ENCODE peak calls at places on chromosomes 2 and 18, in five cellular contexts. I, N, H, R and U are unnamed samples.

GRCh38 chr2:204078003-204078698 is 141.6 kb downstream of the ICOS start:
- DNase-seq in I (no peak), N (peak; percentile 47), H (no peak), R (no peak), U (peak; percentile 14)

GRCh38 chr2:28093768-28094167 is 203.2 kb downstream of the BABAM2 start:
- DNase-seq in I (no peak), N (no peak), H (no peak), R (no peak), U (no peak)

GRCh38 chr2:98823196-98824166 is 92.5 kb upstream of the MGAT4A start:
- DNase-seq in I (no peak), N (peak; percentile 49), H (no peak), R (no peak), U (peak; percentile 28)

GRCh38 chr2:148122788-148123187 is 101.9 kb downstream of the MBD5 start:
- DNase-seq in I (peak; percentile 69), N (peak; percentile 92), H (no peak), R (no peak), U (peak; percentile 86)

GRCh38 chr2:198695879-198696278 is 761.9 kb downstream of the SATB2 start:
- DNase-seq in I (no peak), N (no peak), H (no peak), R (no peak), U (no peak)

GRCh38 chr18:66724664-66725356 is 120.9 kb upstream of the CDH19 start:
- DNase-seq in I (peak; percentile 43), N (peak; percentile 72), H (no peak), R (peak; percentile 62), U (peak; percentile 56)

GRCh38 chr2:239594772-239595608 is 194.2 kb upstream of the HDAC4 start:
- DNase-seq in I (no peak), N (no peak), H (no peak), R (no peak), U (no peak)

GRCh38 chr2:223549215-223549614 is 52.9 kb downstream of the SCG2 start:
- DNase-seq in I (peak; percentile 99), N (peak; percentile 91), H (no peak), R (no peak), U (peak; percentile 89)

GRCh38 chr2:171985076-171985475 is 14.7 kb upstream of the METAP1D start:
- DNase-seq in I (peak; percentile 32), N (no peak), H (no peak), R (no peak), U (no peak)

GRCh38 chr2:10027931-10028330 is 15.4 kb upstream of the KLF11 start:
- DNase-seq in I (no peak), N (no peak), H (no peak), R (no peak), U (no peak)

GRCh38 chr2:226413498-226414130 is 386.0 kb downstream of the IRS1 start:
- DNase-seq in I (no peak), N (no peak), H (no peak), R (no peak), U (no peak)

GRCh38 chr2:3134026-3134571 is 243.5 kb downstream of the EIPR1 start:
- DNase-seq in I (no peak), N (no peak), H (no peak), R (no peak), U (no peak)

GRCh38 chr2:113309655-113310387 is 31.1 kb upstream of the PAX8 start:
- DNase-seq in I (peak; percentile 31), N (peak; percentile 87), H (no peak), R (no peak), U (peak; percentile 86)

GRCh38 chr2:80396276-80396675 is 91.7 kb upstream of the LRRTM1 start:
- DNase-seq in I (no peak), N (no peak), H (no peak), R (no peak), U (no peak)

GRCh38 chr18:36314754-36315153 is 17.2 kb downstream of the FHOD3 start:
- DNase-seq in I (peak; percentile 95), N (peak; percentile 86), H (no peak), R (no peak), U (peak; percentile 83)

GRCh38 chr2:12032421-12032820 is 286.0 kb downstream of the LPIN1 start:
- DNase-seq in I (no peak), N (no peak), H (no peak), R (no peak), U (no peak)
- TF ChIP-seq CTCF in I (no peak), N (peak; percentile 15), H (no peak), R (no peak), U (peak; percentile 12)

GRCh38 chr2:74854401-74854800 is 20.5 kb downstream of the HK2 start:
- DNase-seq in I (no peak), N (no peak), H (no peak), R (no peak), U (no peak)

GRCh38 chr2:74847075-74847858 is 13.3 kb downstream of the HK2 start:
- DNase-seq in I (no peak), N (peak; percentile 65), H (no peak), R (no peak), U (peak; percentile 83)

GRCh38 chr2:74849228-74849892 is 15.4 kb downstream of the HK2 start:
- DNase-seq in I (peak; percentile 33), N (peak; percentile 85), H (no peak), R (peak; percentile 38), U (peak; percentile 86)

GRCh38 chr2:74846481-74846880 is 12.6 kb downstream of the HK2 start:
- DNase-seq in I (no peak), N (no peak), H (no peak), R (no peak), U (no peak)

DNA sequence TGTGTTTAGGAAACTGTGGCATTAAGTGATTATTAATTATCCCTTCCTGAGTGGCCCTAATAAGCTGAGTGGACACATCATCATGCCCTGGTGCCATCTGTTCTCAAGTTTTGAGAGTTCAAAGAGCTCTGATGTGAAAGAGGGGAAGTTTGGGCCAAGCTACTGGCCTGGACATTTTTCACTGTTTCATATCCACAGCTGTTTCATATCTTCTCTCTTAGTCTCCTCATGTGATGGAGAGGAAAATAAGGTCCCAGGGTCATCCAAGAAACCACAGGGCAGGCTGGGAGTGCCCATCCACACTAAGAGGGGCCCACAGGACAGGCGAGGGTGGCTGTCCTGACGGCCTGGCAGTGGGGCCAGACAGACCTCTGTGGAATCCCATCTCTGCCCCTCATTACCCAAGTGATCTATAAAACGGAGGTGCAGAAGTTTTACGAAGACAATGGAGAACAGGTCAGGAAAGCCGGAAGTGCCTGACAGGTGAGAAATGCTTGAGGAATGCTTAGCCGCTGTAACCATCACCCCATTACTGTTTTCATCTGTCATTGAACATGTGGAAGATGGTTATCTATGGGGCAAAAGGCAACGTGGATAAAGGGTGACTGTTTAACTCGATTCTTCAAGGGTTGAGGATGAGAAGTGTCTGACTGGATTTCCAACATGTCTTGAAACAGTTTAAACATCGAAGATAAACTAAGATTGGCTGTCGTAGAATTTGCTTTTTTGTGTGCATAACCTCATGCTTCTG is 17.1 kb downstream of the HK2 start:
- DNase-seq in I (peak; percentile 83), N (peak; percentile 37), H (no peak), R (no peak), U (peak; percentile 64)
- H3K4me3 ChIP-seq in I (no peak overlapping the region), N (no peak overlapping the region), H (no peak overlapping the region), R (no peak overlapping the region), U (no peak overlapping the region)

GRCh38 chr2:14137643-14138042 is 494.9 kb upstream of the LRATD1 start:
- DNase-seq in I (no peak), N (peak; percentile 22), H (no peak), R (no peak), U (peak; percentile 15)
- TF ChIP-seq CTCF in I (no peak), N (peak; percentile 50), H (no peak), R (peak; percentile 8), U (peak; percentile 42)

DNA sequence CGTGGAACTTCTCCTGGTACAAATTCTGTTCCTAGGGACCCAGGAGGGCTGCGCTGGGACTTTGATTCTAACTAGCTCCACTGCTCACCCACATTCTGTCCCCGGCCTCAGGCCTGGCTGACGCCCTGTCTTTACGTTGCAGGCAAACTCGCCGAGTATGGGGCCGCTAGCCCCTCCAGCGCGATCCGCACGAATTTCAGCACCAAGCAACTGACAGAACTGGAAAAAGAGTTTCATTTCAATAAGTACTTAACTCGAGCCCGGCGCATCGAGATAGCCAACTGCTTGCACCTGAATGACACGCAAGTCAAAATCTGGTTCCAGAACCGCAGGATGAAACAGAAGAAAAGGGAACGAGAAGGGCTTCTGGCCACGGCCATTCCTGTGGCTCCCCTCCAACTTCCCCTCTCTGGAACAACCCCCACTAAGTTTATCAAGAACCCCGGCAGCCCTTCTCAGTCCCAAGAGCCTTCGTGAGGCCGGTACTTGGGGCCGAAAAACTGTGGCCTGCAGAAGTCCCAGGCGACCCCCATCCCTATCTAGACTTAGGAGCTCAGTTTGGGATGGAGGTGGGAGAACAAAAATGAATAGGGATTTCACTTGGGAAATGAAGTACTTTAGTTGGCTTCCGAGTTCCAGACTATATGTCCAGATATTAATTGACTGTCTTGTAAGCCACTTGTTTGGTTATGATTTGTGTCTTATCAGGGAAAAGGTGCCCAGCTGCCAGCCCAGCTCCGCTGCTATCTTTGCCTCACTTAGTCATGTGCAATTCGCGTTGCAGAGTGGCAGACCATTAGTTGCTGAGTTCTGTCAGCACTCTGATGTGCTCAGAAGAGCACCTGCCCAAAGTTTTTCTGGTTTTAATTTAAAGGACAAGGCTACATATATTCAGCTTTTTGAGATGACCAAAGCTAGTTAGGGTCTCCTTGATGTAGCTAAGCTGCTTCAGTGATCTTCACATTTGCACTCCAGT is 1.5 kb downstream of the HOXD1 start:
- DNase-seq in I (no peak), N (no peak), H (no peak), R (no peak), U (no peak)
- H3K4me3 ChIP-seq in I (no peak overlapping the region), N (no peak overlapping the region), H (peak overlapping the region; percentile 50), R (no peak overlapping the region), U (no peak overlapping the region)

DNA sequence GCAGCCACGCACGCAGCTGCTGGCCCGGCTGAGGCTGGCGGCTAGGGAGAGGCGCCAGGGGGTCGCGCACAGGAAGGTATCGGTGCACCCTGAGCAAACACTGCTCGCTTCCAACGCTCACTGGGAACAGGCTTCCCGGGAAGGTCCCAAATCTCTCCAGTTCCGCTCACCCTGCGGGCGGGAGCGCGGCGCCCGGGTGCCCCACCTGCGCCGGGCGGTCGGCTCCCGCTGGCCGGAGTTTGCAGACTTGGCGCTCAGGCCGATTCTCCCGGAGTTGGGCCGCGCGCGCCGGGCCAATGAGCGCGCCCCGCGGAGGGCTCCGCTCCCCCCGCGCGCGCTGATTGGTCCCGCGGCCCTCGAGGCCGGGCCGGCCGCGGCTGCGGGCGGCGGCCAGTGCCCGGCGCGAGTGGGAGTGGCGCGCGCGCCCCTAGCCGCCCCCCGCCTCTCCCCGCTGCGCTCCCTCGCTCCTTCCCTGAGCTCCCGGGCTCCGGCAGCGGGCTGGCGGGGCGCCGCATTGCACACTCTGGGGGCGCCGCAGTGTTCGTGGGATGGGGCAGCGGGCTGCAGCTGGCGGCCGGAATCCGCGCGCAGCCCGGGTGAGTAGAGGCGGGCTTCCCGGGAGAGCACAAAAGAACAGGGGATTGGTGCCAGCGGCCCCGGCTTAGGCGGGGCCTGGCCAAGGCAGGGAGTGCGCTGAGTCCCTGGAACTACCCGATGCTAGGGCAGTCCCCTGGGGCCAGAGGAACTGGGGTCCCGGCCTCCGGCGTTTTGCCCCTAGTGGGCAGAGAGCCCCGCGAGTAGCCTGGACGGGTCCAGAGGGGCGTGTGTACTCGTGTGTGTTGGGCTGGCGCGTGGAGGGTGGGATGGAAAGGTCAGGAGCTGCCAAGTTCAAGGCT is at the start of gene LYPD6:
- DNase-seq in I (peak; percentile 76), N (peak; percentile 42), H (peak; percentile 30), R (peak; percentile 80), U (peak; percentile 82)
- TF ChIP-seq CTCF in I (no peak), N (no peak), H (no peak), R (no peak), U (no peak)